ENCODE peak calls at places on chromosomes 7 and 10, in four cellular contexts. E is endodermal cell, N is Peyer's patch, J is WERI-Rb-1. C is an unnamed sample.

GRCh38 chr7:50818324-50818723 is 35.6 kb upstream of the GRB10 start:
- DNase-seq in E (no peak), N (no peak), J (no peak), C (no peak)

GRCh38 chr10:23155166-23155565 is 36.9 kb upstream of the PTF1A start:
- DNase-seq in E (no peak), N (no peak), J (no peak), C (no peak)

GRCh38 chr10:97502916-97503315 is 4.2 kb downstream of the UBTD1 start:
- DNase-seq in E (no peak), N (no peak), J (no peak), C (no peak)

GRCh38 chr10:95474228-95475002 is 86.8 kb downstream of the SORBS1 start:
- DNase-seq in E (no peak), N (no peak), J (no peak), C (peak)

GRCh38 chr10:80266513-80266863 is 23.0 kb downstream of the MAT1A start:
- DNase-seq in E (no peak), N (no peak), J (no peak), C (no peak)

GRCh38 chr10:69961168-69961863 is 91.3 kb upstream of the MACROH2A2 start:
- DNase-seq in E (peak), N (peak), J (no peak), C (no peak)

GRCh38 chr10:89165923-89166322 is 41.2 kb downstream of the CH25H start:
- DNase-seq in E (no peak), N (no peak), J (no peak), C (no peak)

GRCh38 chr10:61028861-61029361 is 84.9 kb upstream of the RHOBTB1 start:
- DNase-seq in E (no peak), N (no peak), J (no peak), C (no peak)

GRCh38 chr10:76051007-76051936 is 619.8 kb downstream of the LRMDA start:
- DNase-seq in E (peak), N (no peak), J (peak), C (no peak)

GRCh38 chr7:41977165-41977651 is 259.8 kb downstream of the GLI3 start:
- DNase-seq in E (peak), N (no peak), J (peak), C (no peak)

GRCh38 chr7:149797771-149798170 is 24.4 kb upstream of the ZNF467 start:
- DNase-seq in E (no peak), N (no peak), J (no peak), C (no peak)

GRCh38 chr7:21550821-21551531 is 8.1 kb downstream of the DNAH11 start:
- DNase-seq in E (peak), N (no peak), J (no peak), C (no peak)

GRCh38 chr10:34341473-34341872 is 473.6 kb downstream of the PARD3 start:
- DNase-seq in E (no peak), N (no peak), J (no peak), C (no peak)

GRCh38 chr7:4792537-4793126 is 17.2 kb downstream of the AP5Z1 start:
- DNase-seq in E (peak), N (no peak), J (no peak), C (no peak)

GRCh38 chr7:116526897-116527296 is 2.1 kb downstream of the CAV1 start:
- DNase-seq in E (no peak), N (no peak), J (no peak), C (no peak)

GRCh38 chr10:125584954-125585353 is 98.0 kb downstream of the TEX36 start:
- DNase-seq in E (no peak), N (no peak), J (no peak), C (no peak)

DNA sequence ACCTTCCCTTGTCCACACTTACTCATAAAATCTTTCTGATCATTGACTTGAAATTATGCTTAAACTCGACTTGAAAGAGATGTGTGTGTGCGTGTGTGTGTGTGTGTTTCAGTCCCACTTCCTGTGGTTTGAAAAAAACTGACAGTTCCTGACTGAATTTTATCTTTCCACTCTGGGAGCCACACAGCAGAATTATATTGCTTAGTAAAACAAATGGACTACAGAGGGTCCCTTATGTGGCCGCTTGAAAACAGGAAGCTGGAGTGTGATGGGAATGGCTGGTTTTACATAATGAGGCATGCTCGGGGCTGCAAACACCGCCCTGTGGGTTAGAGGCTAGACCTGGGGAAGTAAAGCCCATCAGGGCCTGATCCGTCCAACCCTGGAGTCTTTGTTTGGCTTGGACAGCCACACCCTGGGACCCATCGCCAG is 54.8 kb downstream of the LYZL1 start:
- DNase-seq in E (no peak), N (no peak), J (no peak), C (no peak)
- H3K4me3 ChIP-seq in E (no peak), N (no peak), J (no peak), C (no peak)

DNA sequence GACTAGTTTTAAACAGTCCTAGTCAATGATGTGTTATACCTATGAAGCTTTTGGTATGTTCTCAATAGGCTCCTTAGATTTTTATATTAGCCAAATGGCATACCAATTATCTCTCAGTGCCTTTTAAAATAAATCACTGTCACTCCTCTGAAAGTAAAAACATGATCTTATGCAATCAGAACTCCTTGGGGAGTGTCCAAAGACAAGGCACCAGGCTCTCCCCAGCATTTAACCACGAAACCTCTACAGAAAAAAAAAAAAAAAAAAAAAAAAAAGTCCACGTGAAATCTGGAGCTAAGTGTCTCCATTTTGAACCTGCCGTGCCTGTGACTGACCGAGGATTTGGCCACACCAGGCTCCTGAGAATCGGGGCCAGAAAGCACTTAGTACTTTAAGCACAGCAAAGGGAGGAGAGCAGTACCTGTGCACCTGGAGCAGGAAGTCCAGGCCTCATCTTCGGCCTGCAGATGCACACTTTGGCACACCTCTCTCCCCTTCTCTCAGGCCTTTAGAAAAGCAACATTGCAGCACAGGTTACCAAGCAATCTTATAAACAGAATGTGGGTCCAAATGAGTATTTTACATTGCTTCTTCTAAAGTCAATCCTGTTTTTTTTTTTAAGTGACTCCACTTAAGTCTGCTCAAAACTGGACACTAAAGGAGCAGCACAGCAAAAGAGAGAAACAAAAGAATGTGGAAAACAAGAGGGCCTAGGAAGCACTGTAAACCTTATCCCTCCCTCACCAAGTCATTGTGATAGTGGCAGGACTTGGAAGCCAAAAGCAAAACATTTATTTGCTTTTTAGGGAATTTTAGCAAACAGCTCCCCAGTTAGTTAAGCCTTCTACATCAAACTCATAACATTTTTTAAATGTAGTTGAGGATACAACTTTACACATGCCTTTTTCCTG is 1.5 kb downstream of the FAM13C start:
- DNase-seq in E (no peak), N (no peak), J (no peak), C (no peak)
- H3K4me3 ChIP-seq in E (peak), N (no peak), J (no peak), C (peak)

DNA sequence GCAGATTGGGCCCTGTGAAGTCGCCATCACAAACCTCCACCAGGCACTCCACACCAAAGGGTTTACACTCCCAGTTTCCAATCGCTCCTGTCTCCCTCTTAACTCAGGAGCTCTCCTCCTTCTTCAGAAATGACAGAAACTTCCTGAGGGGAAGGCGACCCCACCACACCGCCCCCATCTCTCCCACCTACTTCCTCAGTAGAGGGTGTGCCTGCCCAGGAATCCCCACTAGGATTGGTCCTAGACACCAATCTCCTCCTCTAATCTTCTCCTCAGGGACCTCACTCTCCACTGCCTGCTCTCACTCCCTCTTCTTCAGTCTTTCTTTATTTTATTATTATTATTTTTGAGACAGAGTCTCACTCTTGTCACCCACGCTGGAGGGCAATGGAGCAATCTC is 5.9 kb upstream of the INSIG1 start:
- DNase-seq in E (no peak), N (no peak), J (no peak), C (no peak)
- H3K4me3 ChIP-seq in E (no peak), N (no peak), J (no peak), C (no peak)

DNA sequence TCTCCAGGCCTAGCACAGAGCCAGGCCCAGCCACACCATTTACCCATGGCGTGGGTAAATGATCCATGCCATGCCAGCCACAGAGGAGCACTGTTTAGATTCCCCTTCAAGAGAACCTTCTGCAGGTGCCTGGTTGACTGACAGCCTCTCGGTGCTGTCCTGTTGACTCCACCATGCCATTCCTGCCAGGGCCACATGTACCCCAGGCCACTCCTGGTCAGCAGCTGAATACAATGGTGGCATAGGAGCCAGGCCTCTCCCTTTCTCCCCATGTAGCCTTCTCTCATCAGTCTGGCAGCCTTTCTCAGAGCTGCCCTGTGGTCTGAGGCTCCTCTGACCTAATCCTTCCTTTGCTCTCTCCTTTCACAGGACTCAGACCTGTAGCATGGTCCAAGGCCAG is 39.2 kb upstream of the GPAM start:
- DNase-seq in E (no peak), N (no peak), J (no peak), C (no peak)
- H3K4me3 ChIP-seq in E (no peak), N (no peak), J (no peak), C (no peak)